ENCODE peak calls at places on chromosome 9, in nine cellular contexts. One of them, this sample, is unnamed.

GRCh38 chr9:19085295-19085694 is 17.4 kb downstream of the HAUS6 start:
- DNase-seq in effector memory CD8-positive, alpha-beta T cell: no peak
- DNase-seq in naive thymus-derived CD8-positive, alpha-beta T cell: no peak
- DNase-seq in progenitor cell of endocrine pancreas: no peak
- DNase-seq in CD4-positive, CD25-positive, alpha-beta regulatory T cell: peak
- DNase-seq in HuH-7: peak
- DNase-seq in stimulated activated CD4-positive, alpha-beta T cell treated with anti-CD3 and anti-CD28 coated beads, TNF-alpha, amount 100 ng/mL, for 4 hours: no peak
- DNase-seq in KBM-7: peak
- DNase-seq in germinal center: peak
- DNase-seq in this sample: no peak

GRCh38 chr9:36163840-36164175 is 5.4 kb upstream of the CCIN start:
- DNase-seq in CD4-positive, CD25-positive, alpha-beta regulatory T cell: no peak
- DNase-seq in naive thymus-derived CD8-positive, alpha-beta T cell: no peak
- DNase-seq in HuH-7: no peak
- DNase-seq in progenitor cell of endocrine pancreas: no peak
- DNase-seq in stimulated activated CD4-positive, alpha-beta T cell treated with anti-CD3 and anti-CD28 coated beads, TNF-alpha, amount 100 ng/mL, for 4 hours: no peak
- DNase-seq in KBM-7: no peak
- DNase-seq in germinal center: no peak
- DNase-seq in effector memory CD8-positive, alpha-beta T cell: no peak
- DNase-seq in this sample: no peak

GRCh38 chr9:114552716-114553115 is 34.9 kb upstream of the ATP6V1G1 start:
- DNase-seq in stimulated activated CD4-positive, alpha-beta T cell treated with anti-CD3 and anti-CD28 coated beads, TNF-alpha, amount 100 ng/mL, for 4 hours: no peak
- DNase-seq in effector memory CD8-positive, alpha-beta T cell: no peak
- DNase-seq in progenitor cell of endocrine pancreas: no peak
- DNase-seq in CD4-positive, CD25-positive, alpha-beta regulatory T cell: no peak
- DNase-seq in germinal center: no peak
- DNase-seq in KBM-7: no peak
- DNase-seq in HuH-7: no peak
- DNase-seq in naive thymus-derived CD8-positive, alpha-beta T cell: no peak
- DNase-seq in this sample: no peak

GRCh38 chr9:129864991-129865647 is 29.9 kb downstream of the USP20 start:
- DNase-seq in HuH-7: no peak
- DNase-seq in KBM-7: peak
- DNase-seq in CD4-positive, CD25-positive, alpha-beta regulatory T cell: peak
- DNase-seq in stimulated activated CD4-positive, alpha-beta T cell treated with anti-CD3 and anti-CD28 coated beads, TNF-alpha, amount 100 ng/mL, for 4 hours: no peak
- DNase-seq in naive thymus-derived CD8-positive, alpha-beta T cell: no peak
- DNase-seq in progenitor cell of endocrine pancreas: no peak
- DNase-seq in germinal center: no peak
- DNase-seq in effector memory CD8-positive, alpha-beta T cell: no peak
- DNase-seq in this sample: no peak

GRCh38 chr9:133356391-133357091 is at the start of the genes SURF1 and SURF2:
- DNase-seq in progenitor cell of endocrine pancreas: peak
- DNase-seq in naive thymus-derived CD8-positive, alpha-beta T cell: peak
- DNase-seq in CD4-positive, CD25-positive, alpha-beta regulatory T cell: peak
- DNase-seq in KBM-7: peak
- DNase-seq in HuH-7: peak
- DNase-seq in effector memory CD8-positive, alpha-beta T cell: peak
- DNase-seq in stimulated activated CD4-positive, alpha-beta T cell treated with anti-CD3 and anti-CD28 coated beads, TNF-alpha, amount 100 ng/mL, for 4 hours: peak
- DNase-seq in germinal center: peak
- DNase-seq in this sample: peak

GRCh38 chr9:123568691-123569342 is 212.8 kb downstream of the CRB2 start:
- DNase-seq in KBM-7: no peak
- DNase-seq in CD4-positive, CD25-positive, alpha-beta regulatory T cell: no peak
- DNase-seq in naive thymus-derived CD8-positive, alpha-beta T cell: no peak
- DNase-seq in stimulated activated CD4-positive, alpha-beta T cell treated with anti-CD3 and anti-CD28 coated beads, TNF-alpha, amount 100 ng/mL, for 4 hours: no peak
- DNase-seq in progenitor cell of endocrine pancreas: no peak
- DNase-seq in HuH-7: no peak
- DNase-seq in germinal center: no peak
- DNase-seq in effector memory CD8-positive, alpha-beta T cell: no peak
- DNase-seq in this sample: no peak

GRCh38 chr9:107051392-107051791 is 188.4 kb downstream of the ZNF462 start:
- DNase-seq in KBM-7: no peak
- DNase-seq in progenitor cell of endocrine pancreas: no peak
- DNase-seq in HuH-7: no peak
- DNase-seq in stimulated activated CD4-positive, alpha-beta T cell treated with anti-CD3 and anti-CD28 coated beads, TNF-alpha, amount 100 ng/mL, for 4 hours: no peak
- DNase-seq in effector memory CD8-positive, alpha-beta T cell: no peak
- DNase-seq in CD4-positive, CD25-positive, alpha-beta regulatory T cell: no peak
- DNase-seq in germinal center: no peak
- DNase-seq in naive thymus-derived CD8-positive, alpha-beta T cell: no peak
- DNase-seq in this sample: no peak

GRCh38 chr9:12972608-12973589 is 198.1 kb downstream of the LURAP1L start:
- DNase-seq in stimulated activated CD4-positive, alpha-beta T cell treated with anti-CD3 and anti-CD28 coated beads, TNF-alpha, amount 100 ng/mL, for 4 hours: no peak
- DNase-seq in KBM-7: no peak
- DNase-seq in effector memory CD8-positive, alpha-beta T cell: no peak
- DNase-seq in progenitor cell of endocrine pancreas: no peak
- DNase-seq in germinal center: no peak
- DNase-seq in naive thymus-derived CD8-positive, alpha-beta T cell: no peak
- DNase-seq in HuH-7: no peak
- DNase-seq in CD4-positive, CD25-positive, alpha-beta regulatory T cell: no peak
- DNase-seq in this sample: no peak

GRCh38 chr9:125272697-125273096 is 11.1 kb downstream of the GAPVD1 start:
- DNase-seq in naive thymus-derived CD8-positive, alpha-beta T cell: no peak
- DNase-seq in KBM-7: no peak
- DNase-seq in progenitor cell of endocrine pancreas: no peak
- DNase-seq in stimulated activated CD4-positive, alpha-beta T cell treated with anti-CD3 and anti-CD28 coated beads, TNF-alpha, amount 100 ng/mL, for 4 hours: no peak
- DNase-seq in effector memory CD8-positive, alpha-beta T cell: no peak
- DNase-seq in HuH-7: no peak
- DNase-seq in germinal center: no peak
- DNase-seq in CD4-positive, CD25-positive, alpha-beta regulatory T cell: no peak
- DNase-seq in this sample: no peak

GRCh38 chr9:123282343-123283047 is 14.1 kb upstream of the STRBP start:
- DNase-seq in KBM-7: no peak
- DNase-seq in stimulated activated CD4-positive, alpha-beta T cell treated with anti-CD3 and anti-CD28 coated beads, TNF-alpha, amount 100 ng/mL, for 4 hours: no peak
- DNase-seq in CD4-positive, CD25-positive, alpha-beta regulatory T cell: no peak
- DNase-seq in progenitor cell of endocrine pancreas: no peak
- DNase-seq in naive thymus-derived CD8-positive, alpha-beta T cell: no peak
- DNase-seq in germinal center: no peak
- DNase-seq in HuH-7: no peak
- DNase-seq in effector memory CD8-positive, alpha-beta T cell: no peak
- DNase-seq in this sample: no peak

This sample was measured in activated T-helper 2 cell treated with anti-CD3 and anti-CD28 coated beads, Interferon-gamma antibody, Interleukin-2, Interleukin-4, amounts not matched to agents 10 μg/mL and 5 μg/mL and 100 μg/mL, durations not matched to agents 14 hours and 24 hours and 36 hours.